ENCODE peak calls at places on chromosomes 5 and 9, in ten cellular contexts. D, P, C, R, Z, Y, L, W, O and K are unnamed samples.

GRCh38 chr5:126848253-126848652 is 71.3 kb downstream of the LMNB1 start:
- DNase-seq in D (no peak), P (no peak), C (no peak), R (no peak), Z (no peak), Y (no peak), L (no peak), W (no peak), O (no peak), K (no peak)

GRCh38 chr9:89984214-89984613 is 379.4 kb downstream of the GADD45G start:
- DNase-seq in D (no peak), P (no peak), C (no peak), R (no peak), Z (no peak), Y (no peak), L (no peak), W (no peak), O (peak; percentile 37), K (no peak)

GRCh38 chr9:33025572-33026347 is 687 bp downstream of the DNAJA1 start:
- DNase-seq in D (peak; percentile 59), P (peak; percentile 91), C (peak; percentile 67), R (no peak), Z (peak; percentile 51), Y (peak; percentile 80), L (no peak), W (no peak), O (peak; percentile 79), K (peak; percentile 62)

GRCh38 chr9:127505396-127506116 is 54.2 kb downstream of the LRSAM1 start:
- DNase-seq in D (no peak), P (no peak), C (no peak), R (no peak), Z (no peak), Y (peak; percentile 71), L (peak; percentile 62), W (no peak), O (peak; percentile 67), K (no peak)

GRCh38 chr5:175467983-175468698 is 10.2 kb upstream of the SFXN1 start:
- DNase-seq in D (no peak), P (no peak), C (no peak), R (no peak), Z (no peak), Y (no peak), L (no peak), W (no peak), O (no peak), K (no peak)

GRCh38 chr9:70049236-70049635 is 5.6 kb downstream of the MAMDC2 start:
- DNase-seq in D (peak; percentile 82), P (peak; percentile 90), C (no peak), R (no peak), Z (no peak), Y (no peak), L (no peak), W (no peak), O (peak; percentile 60), K (peak; percentile 75)

GRCh38 chr9:71766663-71767062 is 1.6 kb downstream of the CEMIP2 start:
- DNase-seq in D (no peak), P (no peak), C (no peak), R (no peak), Z (no peak), Y (no peak), L (no peak), W (no peak), O (no peak), K (no peak)

GRCh38 chr9:131868766-131869165 is 128.9 kb upstream of the RAPGEF1 start:
- DNase-seq in D (no peak), P (no peak), C (no peak), R (no peak), Z (no peak), Y (no peak), L (no peak), W (no peak), O (peak; percentile 47), K (no peak)

GRCh38 chr5:74382864-74383618 is 257.5 kb downstream of the ENC1 start:
- DNase-seq in D (peak; percentile 76), P (no peak), C (no peak), R (no peak), Z (no peak), Y (no peak), L (no peak), W (no peak), O (peak; percentile 79), K (peak; percentile 58)

GRCh38 chr5:135112008-135112670 is 78.1 kb upstream of the PITX1 start:
- DNase-seq in D (no peak), P (no peak), C (no peak), R (no peak), Z (no peak), Y (no peak), L (no peak), W (no peak), O (no peak), K (peak; percentile 5)

GRCh38 chr5:59790399-59791130 is 103.0 kb downstream of the PDE4D start:
- DNase-seq in D (peak; percentile 34), P (no peak), C (no peak), R (no peak), Z (no peak), Y (no peak), L (no peak), W (no peak), O (peak; percentile 18), K (no peak)

GRCh38 chr9:91179237-91180138 is 182.2 kb downstream of the AUH start:
- DNase-seq in D (no peak), P (peak; percentile 79), C (no peak), R (no peak), Z (no peak), Y (no peak), L (no peak), W (no peak), O (peak; percentile 42), K (no peak)

GRCh38 chr9:21295992-21296391 is 9.1 kb downstream of the IFNA5 start:
- DNase-seq in D (no peak), P (no peak), C (no peak), R (no peak), Z (no peak), Y (no peak), L (no peak), W (no peak), O (no peak), K (no peak)

GRCh38 chr5:121628783-121629182 is 222.9 kb upstream of the FTMT start:
- DNase-seq in D (no peak), P (peak; percentile 79), C (no peak), R (no peak), Z (no peak), Y (no peak), L (no peak), W (no peak), O (no peak), K (no peak)

GRCh38 chr9:115691097-115691496 is 462.5 kb upstream of the PAPPA start:
- DNase-seq in D (no peak), P (no peak), C (no peak), R (peak; percentile 82), Z (no peak), Y (no peak), L (peak; percentile 29), W (no peak), O (peak; percentile 68), K (no peak)

GRCh38 chr9:138025417-138025816 is 147.8 kb downstream of the CACNA1B start:
- DNase-seq in D (no peak), P (no peak), C (no peak), R (no peak), Z (no peak), Y (no peak), L (no peak), W (no peak), O (no peak), K (no peak)

GRCh38 chr5:112996830-112997374 is 20.3 kb downstream of the DCP2 start:
- DNase-seq in D (no peak), P (no peak), C (no peak), R (no peak), Z (no peak), Y (no peak), L (no peak), W (no peak), O (no peak), K (no peak)